ENCODE peak calls at places on chromosome 22, in six cellular contexts. Q is IMR-90, Z is mesenchymal stem cell, F is H9, Y is trophoblast cell, H is H1. T is an unnamed sample.
A peak's percentile ranks its signal among the peaks of the same experiment; 100 is the strongest.

GRCh38 chr22:35354068-35354467 is 26.8 kb upstream of the HMOX1 start:
- DNase-seq in F (no peak), Y (no peak), Z (no peak), Q (no peak), H (no peak), T (no peak)

GRCh38 chr22:19962909-19963806 is 21.5 kb upstream of the TXNRD2 start:
- DNase-seq in F (peak; percentile 92), Z (peak; percentile 81), Y (peak; percentile 99), Q (peak; percentile 58), H (peak; percentile 74), T (no peak)

GRCh38 chr22:37192232-37192631 is 4.2 kb upstream of the C1QTNF6 start:
- DNase-seq in Q (no peak), Y (peak; percentile 59), H (no peak), Z (no peak), F (no peak), T (no peak)

GRCh38 chr22:17260950-17261349 is 41.7 kb upstream of the ADA2 start:
- DNase-seq in Z (no peak), F (peak; percentile 78), Y (no peak), Q (no peak), H (no peak), T (no peak)

GRCh38 chr22:41478891-41479521 is 10.1 kb downstream of the ACO2 start:
- DNase-seq in F (no peak), Z (peak; percentile 52), Q (peak; percentile 59), Y (no peak), H (no peak), T (no peak)

GRCh38 chr22:46260038-46260437 is 3.1 kb downstream of the PKDREJ start:
- DNase-seq in Q (no peak), F (no peak), Y (no peak), H (no peak), Z (no peak), T (no peak)

GRCh38 chr22:35997438-35997837 is 31.2 kb downstream of the RBFOX2 start:
- DNase-seq in F (no peak), Y (no peak), Z (peak; percentile 91), Q (peak; percentile 81), H (no peak), T (no peak)

GRCh38 chr22:37636186-37636948 is 3.1 kb upstream of the SH3BP1 start:
- DNase-seq in F (no peak), Z (peak; percentile 91), H (no peak), Y (no peak), Q (peak; percentile 75), T (no peak)

GRCh38 chr22:37823134-37823985 is at the start of gene GALR3:
- DNase-seq in F (no peak), Y (no peak), H (peak; percentile 48), Q (no peak), Z (no peak), T (no peak)

GRCh38 chr22:38504731-38505594 is 1.1 kb downstream of the DDX17 start:
- DNase-seq in F (no peak), Z (peak; percentile 71), Q (peak; percentile 48), H (no peak), Y (no peak), T (peak; percentile 27)

GRCh38 chr22:37187891-37188761 is at the start of gene C1QTNF6:
- DNase-seq in Z (peak; percentile 75), H (peak; percentile 78), Q (peak; percentile 35), Y (peak; percentile 91), F (peak; percentile 85), T (peak; percentile 64)

GRCh38 chr22:39634530-39635399 is 64.2 kb downstream of the CACNA1I start:
- DNase-seq in H (no peak), Q (peak; percentile 92), Z (peak; percentile 81), Y (no peak), F (no peak), T (no peak)

GRCh38 chr22:24407884-24408283 is 19.5 kb upstream of the ADORA2A start:
- DNase-seq in Z (no peak), F (no peak), H (no peak), Y (no peak), Q (no peak), T (no peak)

GRCh38 chr22:49979587-49980264 is 19.2 kb downstream of the PIM3 start:
- DNase-seq in Q (no peak), H (peak; percentile 57), F (peak; percentile 44), Z (peak; percentile 58), Y (peak; percentile 42), T (no peak)

GRCh38 chr22:17965538-17966402 is 58.6 kb downstream of the MICAL3 start:
- DNase-seq in Q (no peak), H (no peak), F (no peak), Y (no peak), Z (no peak), T (no peak)

GRCh38 chr22:20571531-20572007 is 64.2 kb downstream of the MED15 start:
- DNase-seq in F (peak; percentile 55), Y (no peak), H (peak; percentile 85), Q (no peak), Z (peak; percentile 38), T (peak; percentile 38)

GRCh38 chr22:30305906-30306628 is 16.8 kb upstream of the CASTOR1 start:
- DNase-seq in Z (no peak), Q (no peak), Y (no peak), F (no peak), H (no peak), T (no peak)

GRCh38 chr22:36385491-36386350 is 2.0 kb downstream of the MYH9 start:
- DNase-seq in Z (peak; percentile 70), H (no peak), Y (peak; percentile 73), F (no peak), Q (no peak), T (no peak)

GRCh38 chr22:46322711-46323110 is 12.8 kb upstream of the TRMU start:
- DNase-seq in Z (no peak), Q (no peak), Y (no peak), H (no peak), F (no peak), T (no peak)

GRCh38 chr22:38270091-38270972 is 2.5 kb downstream of the TMEM184B start:
- DNase-seq in Y (no peak), Z (peak; percentile 51), Q (peak; percentile 14), F (peak; percentile 19), H (no peak), T (no peak)

DNA sequence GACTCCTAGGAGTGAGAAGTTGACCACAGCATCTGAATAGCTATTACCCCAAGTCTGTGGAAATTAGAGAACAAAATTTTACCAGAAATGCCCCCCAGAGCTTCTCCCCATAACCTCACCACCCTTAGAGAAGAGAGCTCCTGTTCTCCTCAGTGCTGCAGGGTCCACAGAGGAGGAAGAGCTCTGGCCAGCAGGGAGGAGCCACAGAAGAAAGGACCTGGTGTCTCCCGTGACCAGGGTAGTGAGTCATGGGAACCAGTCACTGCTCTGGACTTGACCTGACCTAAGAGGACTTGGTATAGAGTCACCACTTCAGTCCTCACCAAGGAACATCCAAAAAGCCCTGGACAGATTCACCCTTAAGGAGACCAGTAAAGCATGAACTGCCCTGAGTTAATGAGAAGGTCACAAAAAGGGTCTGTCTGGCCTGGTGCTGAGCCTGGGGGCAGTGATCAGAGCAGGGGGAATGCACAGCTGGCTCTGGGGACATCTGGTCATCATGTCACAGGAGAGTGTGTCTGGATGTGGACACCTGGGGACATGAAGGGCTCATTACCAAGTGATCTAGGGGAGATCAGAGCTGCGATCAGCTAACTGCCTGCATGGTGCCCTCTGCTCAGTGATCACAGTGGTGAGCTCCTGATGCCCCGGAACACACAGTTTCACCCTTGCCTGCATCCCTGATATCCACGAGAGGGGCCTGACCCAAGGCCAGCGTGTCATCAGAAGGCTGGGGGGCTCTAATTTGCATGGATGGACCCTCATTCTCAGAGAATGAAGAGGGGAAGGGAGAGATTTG is 103.3 kb upstream of the TOP3B start:
- DNase-seq in Q (peak; percentile 72), F (no peak), Y (peak; percentile 36), H (no peak), Z (peak; percentile 36), T (no peak)
- H3K14ac ChIP-seq in Q (peak overlapping the region; percentile 39), F (no peak overlapping the region), Y (no peak overlapping the region), H (no peak overlapping the region), Z (no peak overlapping the region), T (peak overlapping the region; percentile 23)

DNA sequence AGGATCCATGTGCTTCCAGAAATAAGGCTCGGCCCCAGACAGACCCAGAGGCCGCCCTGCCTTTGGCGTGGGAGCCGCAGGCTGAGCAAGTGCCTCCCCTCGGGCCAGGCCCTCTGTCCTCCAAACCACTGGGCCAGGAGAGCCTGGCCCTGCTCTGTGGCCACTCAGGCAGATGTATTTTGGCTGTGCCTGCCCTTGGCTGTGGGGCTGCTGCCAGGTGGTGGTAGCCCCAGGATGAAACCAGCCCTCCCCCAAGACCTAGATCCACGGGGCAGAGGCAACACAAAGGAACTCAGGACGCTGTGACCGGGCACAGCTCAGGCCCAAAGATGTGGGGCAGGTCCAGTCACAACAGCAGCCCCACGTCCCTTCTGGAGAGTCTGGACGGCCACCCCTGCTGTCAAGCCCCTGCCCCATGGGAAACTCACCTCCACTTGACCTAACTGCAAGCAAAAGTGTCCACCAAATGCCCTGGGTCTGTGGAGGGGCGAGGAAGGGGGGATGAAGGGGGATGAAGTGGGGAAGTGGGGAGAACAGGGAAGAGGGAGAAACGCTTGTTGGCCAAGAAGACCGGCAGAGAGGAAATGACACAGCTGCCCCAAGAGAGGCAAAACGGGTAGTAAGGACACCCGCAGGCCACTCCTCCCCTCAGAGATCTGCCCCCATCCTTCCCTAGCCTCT is 23.9 kb downstream of the PISD start:
- DNase-seq in F (no peak), H (no peak), Z (peak; percentile 51), Q (no peak), Y (peak; percentile 59), T (no peak)
- H3K27ac ChIP-seq in F (peak overlapping the region; percentile 50), H (no peak overlapping the region), Z (no peak overlapping the region), Q (peak overlapping the region; percentile 4), Y (no peak overlapping the region), T (no peak overlapping the region)

GRCh38 chr22:27684856-27685255 is 116.7 kb downstream of the MN1 start:
- DNase-seq in H (no peak), F (no peak), Q (peak; percentile 6), Y (no peak), Z (peak; percentile 43), T (no peak)

GRCh38 chr22:27686534-27686933 is 115.0 kb downstream of the MN1 start:
- DNase-seq in Z (peak; percentile 97), Y (no peak), Q (peak; percentile 85), F (no peak), H (no peak), T (no peak)

GRCh38 chr22:27685515-27685914 is 116.0 kb downstream of the MN1 start:
- DNase-seq in Y (no peak), Z (no peak), H (no peak), F (no peak), Q (no peak), T (no peak)

GRCh38 chr22:27687984-27688545 is 113.5 kb downstream of the MN1 start:
- DNase-seq in F (no peak), H (no peak), Q (no peak), Z (peak; percentile 37), Y (no peak), T (no peak)

DNA sequence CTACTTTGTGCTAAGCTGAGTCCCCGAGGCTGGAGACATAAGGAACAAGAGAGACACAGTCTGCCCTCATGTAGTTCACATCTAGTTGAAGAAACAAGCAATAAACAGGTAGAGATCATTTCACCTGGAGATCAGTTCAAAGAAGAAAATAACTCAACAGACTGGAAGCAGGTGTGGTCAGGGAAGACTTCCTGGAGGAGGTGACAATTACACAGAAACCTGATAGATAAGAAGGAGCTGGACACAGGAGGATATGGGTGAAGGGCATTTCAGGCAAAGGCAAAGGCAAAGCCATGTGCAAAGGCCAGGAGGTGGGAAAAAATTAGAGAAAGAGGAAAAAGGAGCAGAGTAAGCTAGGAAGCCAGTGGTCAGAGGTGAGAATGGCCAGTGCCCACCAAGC is 115.6 kb downstream of the MN1 start:
- DNase-seq in F (no peak), Y (no peak), H (no peak), Z (no peak), Q (no peak), T (no peak)
- H3K14ac ChIP-seq in F (no peak overlapping the region), Y (peak overlapping the region; percentile 86), H (no peak overlapping the region), Z (no peak overlapping the region), Q (no peak overlapping the region), T (no peak overlapping the region)

GRCh38 chr22:43297246-43298061 is 45.7 kb downstream of the SCUBE1 start:
- DNase-seq in Z (no peak), F (no peak), H (no peak), Q (no peak), Y (no peak), T (no peak)
- H3K27ac ChIP-seq in Z (no peak overlapping the region), F (no peak overlapping the region), H (no peak overlapping the region), Q (no peak overlapping the region), Y (no peak overlapping the region), T (no peak overlapping the region)